ENCODE peak calls at places on chromosome 21, in six cellular contexts. L, H, M, F, Q and U are unnamed samples.

GRCh38 chr21:16075594-16076282 is 346.0 kb downstream of the USP25 start:
- DNase-seq in L (no peak), H (no peak), F (no peak), Q (no peak), M (no peak), U (no peak)

GRCh38 chr21:24824209-24824608 is 783.1 kb downstream of the MRPL39 start:
- DNase-seq in Q (no peak), L (no peak), H (no peak), F (no peak), M (no peak), U (no peak)

GRCh38 chr21:45076245-45076661 is 1.9 kb downstream of the ADARB1 start:
- DNase-seq in Q (no peak), L (no peak), H (no peak), M (no peak), F (no peak), U (no peak)

GRCh38 chr21:17590443-17590842 is 22.3 kb downstream of the BTG3 start:
- DNase-seq in H (no peak), M (no peak), Q (no peak), F (peak), L (no peak), U (no peak)

GRCh38 chr21:44527156-44527982 is 12.6 kb downstream of the KRTAP10-1 start:
- DNase-seq in H (peak), L (peak), M (no peak), Q (no peak), F (no peak), U (peak)

GRCh38 chr21:44083631-44084291 is 23.4 kb upstream of the PWP2 start:
- DNase-seq in F (no peak), L (no peak), Q (no peak), M (no peak), H (peak), U (peak)

GRCh38 chr21:41390043-41390639 is 28.3 kb downstream of the MX2 start:
- DNase-seq in H (peak), F (no peak), Q (no peak), M (no peak), L (peak), U (no peak)

GRCh38 chr21:38470762-38471161 is 27.5 kb downstream of the ERG start:
- DNase-seq in Q (no peak), L (no peak), F (no peak), H (no peak), M (no peak), U (no peak)

GRCh38 chr21:37769656-37770055 is 146.6 kb downstream of the KCNJ6 start:
- DNase-seq in H (no peak), Q (no peak), L (no peak), M (no peak), F (no peak), U (no peak)

GRCh38 chr21:44285547-44285992 is at the start of gene AIRE:
- DNase-seq in Q (no peak), F (no peak), L (no peak), M (no peak), H (no peak), U (no peak)

GRCh38 chr21:41613421-41613998 is 105.6 kb upstream of the TMPRSS2 start:
- DNase-seq in F (no peak), M (no peak), H (no peak), Q (no peak), L (no peak), U (no peak)

GRCh38 chr21:35204850-35205564 is 155.9 kb upstream of the RUNX1 start:
- DNase-seq in H (no peak), Q (peak), M (no peak), F (no peak), L (no peak), U (no peak)

GRCh38 chr21:14453339-14453738 is 70.4 kb upstream of the HSPA13 start:
- DNase-seq in Q (no peak), F (no peak), M (no peak), H (no peak), L (no peak), U (no peak)

GRCh38 chr21:35868005-35868868 is 192.1 kb downstream of the SETD4 start:
- DNase-seq in L (no peak), F (no peak), M (no peak), Q (no peak), H (no peak), U (no peak)

GRCh38 chr21:41506526-41507520 is 1.1 kb downstream of the TMPRSS2 start:
- DNase-seq in M (no peak), F (no peak), H (no peak), Q (no peak), L (peak), U (no peak)

GRCh38 chr21:27649323-27649722 is 682.4 kb upstream of the ADAMTS5 start:
- DNase-seq in F (peak), M (peak), H (no peak), L (no peak), Q (no peak), U (no peak)

GRCh38 chr21:15729346-15729673 is 472 bp upstream of the USP25 start:
- DNase-seq in F (no peak), H (no peak), M (no peak), L (no peak), Q (no peak), U (no peak)

GRCh38 chr21:25234857-25235801 is 372.2 kb downstream of the MRPL39 start:
- DNase-seq in F (no peak), Q (no peak), L (no peak), M (no peak), H (no peak), U (no peak)

GRCh38 chr21:20790113-20790512 is 208.1 kb upstream of the NCAM2 start:
- DNase-seq in Q (no peak), F (no peak), M (no peak), L (no peak), H (no peak), U (no peak)

GRCh38 chr21:46422636-46423241 is 36.0 kb upstream of the DIP2A start:
- DNase-seq in H (no peak), M (no peak), Q (no peak), F (no peak), L (no peak), U (peak)

GRCh38 chr21:45634511-45635183 is 8.9 kb upstream of the PCBP3 start:
- DNase-seq in L (no peak), H (no peak), Q (no peak), F (no peak), M (no peak), U (no peak)

GRCh38 chr21:19343711-19344110 is 940.1 kb upstream of the TMPRSS15 start:
- DNase-seq in H (no peak), L (no peak), F (no peak), Q (no peak), M (no peak), U (no peak)

GRCh38 chr21:27536319-27536718 is 569.4 kb upstream of the ADAMTS5 start:
- DNase-seq in L (no peak), M (no peak), H (no peak), Q (no peak), F (no peak), U (no peak)

GRCh38 chr21:43847301-43847700 is 17.7 kb upstream of the AGPAT3 start:
- DNase-seq in F (no peak), M (no peak), L (no peak), Q (no peak), H (no peak), U (no peak)

GRCh38 chr21:43916691-43917514 is 51.9 kb downstream of the AGPAT3 start:
- DNase-seq in Q (no peak), F (no peak), H (peak), M (no peak), L (no peak), U (peak)

GRCh38 chr21:43693981-43694380 is 24.9 kb upstream of the PDXK start:
- DNase-seq in M (no peak), Q (no peak), L (no peak), F (no peak), H (peak), U (peak)

GRCh38 chr21:45208627-45208951 is 79.1 kb downstream of the POFUT2 start:
- DNase-seq in L (no peak), F (no peak), Q (no peak), H (no peak), M (no peak), U (no peak)

GRCh38 chr21:37461494-37461893 is 94.9 kb downstream of the DYRK1A start:
- DNase-seq in F (no peak), L (no peak), Q (no peak), H (no peak), M (no peak), U (no peak)

GRCh38 chr21:31912501-31912900 is 39.7 kb downstream of the HUNK start:
- DNase-seq in Q (no peak), L (no peak), M (no peak), H (no peak), F (no peak), U (no peak)

GRCh38 chr21:41112740-41113692 is 54.9 kb upstream of the BACE2 start:
- DNase-seq in Q (no peak), H (no peak), M (peak), L (peak), F (peak), U (no peak)

GRCh38 chr21:29939859-29940245 is at the start of gene GRIK1:
- DNase-seq in M (no peak), H (no peak), L (no peak), F (no peak), Q (no peak), U (no peak)

GRCh38 chr21:29947119-29947518 is 7.3 kb upstream of the GRIK1 start:
- DNase-seq in M (no peak), L (no peak), Q (no peak), F (no peak), H (no peak), U (no peak)

GRCh38 chr21:29940993-29941392 is 1.2 kb upstream of the GRIK1 start:
- DNase-seq in L (no peak), Q (no peak), F (no peak), M (no peak), H (no peak), U (no peak)

GRCh38 chr21:29942033-29942432 is 2.2 kb upstream of the GRIK1 start:
- DNase-seq in Q (no peak), L (no peak), H (no peak), M (no peak), F (no peak), U (no peak)

DNA sequence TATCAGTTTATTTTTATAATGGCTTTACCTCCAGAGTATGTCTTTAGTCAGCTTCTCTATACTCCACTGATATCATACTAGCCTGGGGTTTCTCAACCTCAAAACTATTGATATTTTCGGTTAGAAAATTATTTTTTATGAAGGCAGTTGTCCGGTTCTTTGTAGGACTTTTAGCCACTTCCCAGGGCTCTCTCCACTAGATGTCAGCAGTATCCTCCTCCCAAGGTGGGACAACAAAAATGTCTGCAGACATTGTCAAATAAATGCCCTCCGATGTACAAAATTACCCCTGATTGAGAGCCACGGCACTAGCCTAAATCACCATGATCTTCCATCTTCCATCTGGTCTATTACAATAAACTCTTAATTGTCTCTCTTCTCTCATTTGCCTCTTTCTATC is 4.1 kb upstream of the GRIK1 start:
- DNase-seq in M (no peak), H (no peak), Q (no peak), F (no peak), L (no peak), U (no peak)
- TF ChIP-seq CTCF in M (peak), H (no peak), Q (no peak), F (no peak), L (no peak), U (peak)

GRCh38 chr21:26489781-26490180 is 83.3 kb downstream of the CYYR1 start:
- DNase-seq in H (no peak), M (no peak), L (no peak), F (no peak), Q (no peak), U (no peak)
- TF ChIP-seq CTCF in H (no peak), M (no peak), L (no peak), F (no peak), Q (no peak), U (peak)

GRCh38 chr21:39703578-39703977 is 41.4 kb upstream of the IGSF5 start:
- DNase-seq in M (no peak), H (no peak), F (no peak), L (no peak), Q (no peak), U (no peak)

GRCh38 chr21:39707316-39707715 is 37.7 kb upstream of the IGSF5 start:
- DNase-seq in L (no peak), H (no peak), Q (no peak), M (no peak), F (no peak), U (no peak)

GRCh38 chr21:39700318-39700717 is 44.7 kb upstream of the IGSF5 start:
- DNase-seq in M (no peak), Q (no peak), L (no peak), H (no peak), F (no peak), U (no peak)

GRCh38 chr21:39710866-39711265 is 34.1 kb upstream of the IGSF5 start:
- DNase-seq in H (no peak), M (no peak), Q (no peak), F (no peak), L (no peak), U (no peak)

DNA sequence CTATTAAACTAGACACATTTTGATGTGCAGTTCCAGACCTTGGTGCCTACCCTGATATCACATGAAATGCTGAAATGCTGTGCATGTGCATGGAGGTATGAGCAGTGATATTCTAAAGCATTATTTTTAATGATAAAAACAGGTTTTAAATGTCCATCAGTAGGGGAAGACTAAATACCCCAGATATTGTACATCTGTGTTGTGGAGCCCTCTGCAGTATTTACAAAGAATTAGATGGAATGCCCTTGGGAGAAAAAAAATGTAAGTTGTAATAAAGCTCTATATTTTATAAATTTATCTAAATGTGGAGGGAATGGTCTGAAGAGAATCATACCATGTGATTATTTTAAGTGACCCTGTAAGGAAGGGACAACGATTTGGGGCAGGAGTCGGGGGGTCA is 39.1 kb upstream of the IGSF5 start:
- DNase-seq in H (no peak), L (no peak), Q (no peak), M (no peak), F (peak), U (no peak)
- TF ChIP-seq CTCF in H (no peak), L (no peak), Q (no peak), M (no peak), F (peak), U (peak)

GRCh38 chr21:34129039-34129891 is 55.9 kb downstream of the MRPS6 start:
- DNase-seq in L (no peak), M (no peak), F (peak), Q (no peak), H (no peak), U (no peak)
- TF ChIP-seq CTCF in L (no peak), M (peak), F (peak), Q (peak), H (no peak), U (peak)

DNA sequence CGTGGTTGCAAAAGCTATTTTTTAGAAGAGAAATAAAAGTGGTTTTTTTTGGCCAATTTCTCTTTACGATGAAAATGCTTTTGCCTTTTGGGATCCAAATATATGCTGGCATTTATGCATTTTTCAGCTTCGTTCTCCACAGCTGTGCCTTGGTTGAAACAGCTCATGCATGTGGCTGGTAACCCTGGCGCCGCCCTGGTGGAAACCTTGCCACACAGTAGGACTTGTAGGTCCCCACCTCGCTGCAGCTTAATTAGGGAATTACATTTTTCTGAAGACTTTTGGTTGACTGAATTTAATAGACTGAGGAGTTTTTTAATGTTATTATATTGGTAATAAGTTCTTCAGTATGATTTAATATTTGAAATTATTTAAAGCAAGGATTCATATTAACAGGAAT is 12.7 kb upstream of the PCP4 start:
- DNase-seq in M (no peak), Q (no peak), H (no peak), L (no peak), F (no peak), U (no peak)
- TF ChIP-seq CTCF in M (no peak), Q (no peak), H (no peak), L (no peak), F (no peak), U (no peak)